ENCODE peak calls at places on chromosomes 6 and 20, in six cellular contexts. W, K, P, T, R and A are unnamed samples.

GRCh38 chr6:122696079-122696478 is 83.4 kb upstream of the FABP7 start:
- DNase-seq in W (no peak), K (no peak), P (peak), T (no peak), R (no peak), A (no peak)

GRCh38 chr6:134315974-134316391 is 1.9 kb downstream of the SGK1 start:
- DNase-seq in W (no peak), K (no peak), P (no peak), T (no peak), R (no peak), A (no peak)

GRCh38 chr6:33208089-33208967 is at the start of gene RING1:
- DNase-seq in W (peak), K (peak), P (no peak), T (peak), R (peak), A (no peak)

GRCh38 chr6:73328790-73329189 is 25.3 kb downstream of the DPPA5 start:
- DNase-seq in W (no peak), K (no peak), P (no peak), T (no peak), R (no peak), A (no peak)

GRCh38 chr20:33862709-33863403 is 51.7 kb downstream of the CHMP4B start:
- DNase-seq in W (no peak), K (peak), P (no peak), T (no peak), R (peak), A (peak)

GRCh38 chr6:30067460-30068139 is 602 bp downstream of the PPP1R11 start:
- DNase-seq in W (no peak), K (no peak), P (no peak), T (no peak), R (no peak), A (no peak)

GRCh38 chr6:109455161-109455501 is 441 bp downstream of the MICAL1 start:
- DNase-seq in W (no peak), K (peak), P (no peak), T (no peak), R (no peak), A (no peak)

GRCh38 chr6:162706236-162706635 is 21.3 kb downstream of the PRKN start:
- DNase-seq in W (no peak), K (no peak), P (no peak), T (no peak), R (peak), A (no peak)

GRCh38 chr20:49765846-49766541 is 46.6 kb upstream of the SLC9A8 start:
- DNase-seq in W (no peak), K (no peak), P (no peak), T (no peak), R (no peak), A (no peak)